ENCODE peak calls at places on chromosomes 16 and 17, in four cellular contexts. One of them, this sample, is unnamed.
A peak's percentile ranks its signal among the peaks of the same experiment; 100 is the strongest.

GRCh38 chr16:27401768-27402568 is at the start of gene IL21R:
- DNase-seq in K562: peak; percentile 13
- DNase-seq in GM12878: peak; percentile 85
- DNase-seq in WTC11: no peak
- DNase-seq in this sample: no peak

GRCh38 chr17:82434216-82434565 is 15.8 kb upstream of the OGFOD3 start:
- DNase-seq in K562: no peak
- DNase-seq in GM12878: no peak
- DNase-seq in WTC11: no peak
- DNase-seq in this sample: no peak

GRCh38 chr17:50950002-50950877 is 84.1 kb upstream of the TOB1 start:
- DNase-seq in K562: peak; percentile 89
- DNase-seq in GM12878: no peak
- DNase-seq in WTC11: peak; percentile 80
- DNase-seq in this sample: peak; percentile 65

GRCh38 chr17:18252160-18252559 is 6.4 kb downstream of the FLII start:
- DNase-seq in K562: no peak
- DNase-seq in GM12878: no peak
- DNase-seq in WTC11: no peak
- DNase-seq in this sample: no peak

GRCh38 chr16:27127293-27127692 is 60.6 kb downstream of the C16orf82 start:
- DNase-seq in K562: no peak
- DNase-seq in GM12878: no peak
- DNase-seq in WTC11: no peak
- DNase-seq in this sample: no peak

GRCh38 chr17:18225562-18226283 is at the start of gene LLGL1:
- DNase-seq in K562: peak; percentile 32
- DNase-seq in GM12878: no peak
- DNase-seq in WTC11: peak; percentile 60
- DNase-seq in this sample: no peak

GRCh38 chr16:22314661-22315626 is 17.7 kb downstream of the POLR3E start:
- DNase-seq in K562: no peak
- DNase-seq in GM12878: no peak
- DNase-seq in WTC11: no peak
- DNase-seq in this sample: no peak

GRCh38 chr17:31568140-31568938 is 176.9 kb downstream of the RAB11FIP4 start:
- DNase-seq in K562: no peak
- DNase-seq in GM12878: no peak
- DNase-seq in WTC11: no peak
- DNase-seq in this sample: no peak

GRCh38 chr17:2050246-2050866 is 4.5 kb upstream of the HIC1 start:
- DNase-seq in K562: peak; percentile 85
- DNase-seq in GM12878: no peak
- DNase-seq in WTC11: peak; percentile 68
- DNase-seq in this sample: no peak

GRCh38 chr17:27473748-27474609 is 17.7 kb downstream of the KSR1 start:
- DNase-seq in K562: peak; percentile 96
- DNase-seq in GM12878: peak; percentile 97
- DNase-seq in WTC11: no peak
- DNase-seq in this sample: no peak

GRCh38 chr17:66841328-66841727 is 6.4 kb downstream of the CACNG5 start:
- DNase-seq in K562: no peak
- DNase-seq in GM12878: no peak
- DNase-seq in WTC11: no peak
- DNase-seq in this sample: no peak

GRCh38 chr17:42677921-42678781 is 1.4 kb upstream of the PLEKHH3 start:
- DNase-seq in K562: peak; percentile 96
- DNase-seq in GM12878: no peak
- DNase-seq in WTC11: peak; percentile 91
- DNase-seq in this sample: peak; percentile 98

GRCh38 chr16:55370762-55371482 is 46.9 kb downstream of the IRX6 start:
- DNase-seq in K562: peak; percentile 19
- DNase-seq in GM12878: no peak
- DNase-seq in WTC11: peak; percentile 73
- DNase-seq in this sample: peak; percentile 7

GRCh38 chr17:4827399-4827798 is 5.7 kb upstream of the MINK1 start:
- DNase-seq in K562: no peak
- DNase-seq in GM12878: no peak
- DNase-seq in WTC11: no peak
- DNase-seq in this sample: no peak

GRCh38 chr17:74119960-74120359 is 83.5 kb upstream of the RPL38 start:
- DNase-seq in K562: no peak
- DNase-seq in GM12878: no peak
- DNase-seq in WTC11: no peak
- DNase-seq in this sample: no peak

GRCh38 chr16:86151372-86151950 is 252.5 kb downstream of the IRF8 start:
- DNase-seq in K562: no peak
- DNase-seq in GM12878: no peak
- DNase-seq in WTC11: no peak
- DNase-seq in this sample: no peak

GRCh38 chr16:86150646-86151371 is 251.8 kb downstream of the IRF8 start:
- DNase-seq in K562: no peak
- DNase-seq in GM12878: no peak
- DNase-seq in WTC11: no peak
- DNase-seq in this sample: no peak

GRCh38 chr16:86157616-86158247 is 258.8 kb downstream of the IRF8 start:
- DNase-seq in K562: no peak
- DNase-seq in GM12878: no peak
- DNase-seq in WTC11: no peak
- DNase-seq in this sample: no peak

GRCh38 chr16:86158688-86159360 is 259.9 kb downstream of the IRF8 start:
- DNase-seq in K562: peak; percentile 21
- DNase-seq in GM12878: no peak
- DNase-seq in WTC11: no peak
- DNase-seq in this sample: no peak

GRCh38 chr16:86156155-86156554 is 257.2 kb downstream of the IRF8 start:
- DNase-seq in K562: no peak
- DNase-seq in GM12878: no peak
- DNase-seq in WTC11: no peak
- DNase-seq in this sample: no peak
- TF ChIP-seq ATF2 in K562: no peak
- TF ChIP-seq ATF2 in GM12878: no peak
- TF ChIP-seq ATF2 in WTC11: no peak
- TF ChIP-seq ATF2 in this sample: no peak

DNA sequence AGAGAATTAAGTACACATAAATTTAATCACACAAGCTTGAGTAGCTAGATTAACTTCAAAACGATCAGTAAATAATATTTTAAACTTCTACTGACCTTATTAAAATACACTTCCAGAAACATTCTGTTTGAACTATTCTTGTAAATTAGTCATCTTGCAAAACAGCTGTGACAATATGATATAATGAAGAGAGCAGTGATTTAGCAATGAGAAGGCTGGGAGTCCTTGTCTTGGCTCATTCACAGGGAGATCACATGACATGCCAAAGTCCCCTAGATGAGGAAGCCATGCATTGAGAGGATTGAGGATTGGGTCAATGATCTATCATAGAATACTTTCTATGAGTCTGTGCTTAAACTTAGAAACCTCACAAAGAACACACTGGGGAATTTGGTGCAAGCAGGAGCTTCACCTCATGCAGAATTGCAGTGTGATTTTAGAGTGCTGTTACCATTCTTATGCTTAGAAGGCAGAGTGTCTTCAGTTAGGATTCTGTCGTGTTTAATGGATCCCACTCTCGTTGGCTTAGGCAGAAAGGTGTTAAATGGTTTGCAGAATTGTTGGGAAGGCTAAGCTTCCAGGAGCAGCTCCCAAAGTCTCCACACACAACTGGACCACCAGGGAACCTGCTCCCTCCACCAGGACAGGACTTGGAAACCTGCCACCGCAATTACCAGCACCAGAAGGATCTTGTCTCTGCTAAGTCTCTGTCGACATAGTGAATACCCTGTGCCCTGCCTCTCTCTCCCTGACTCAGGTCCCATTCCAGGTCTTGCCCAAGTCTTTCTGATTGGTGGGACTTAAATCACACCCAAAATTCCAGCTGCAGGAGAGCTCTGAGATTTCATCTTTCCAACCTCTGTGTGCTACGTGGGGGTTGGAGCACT is 87.1 kb downstream of the USP22 start:
- DNase-seq in K562: no peak
- DNase-seq in GM12878: no peak
- DNase-seq in WTC11: no peak
- DNase-seq in this sample: peak; percentile 4
- TF ChIP-seq ATF2 in K562: no peak
- TF ChIP-seq ATF2 in GM12878: no peak
- TF ChIP-seq ATF2 in WTC11: no peak
- TF ChIP-seq ATF2 in this sample: no peak

GRCh38 chr16:10578474-10579316 is 1.7 kb downstream of the EMP2 start:
- DNase-seq in K562: no peak
- DNase-seq in GM12878: no peak
- DNase-seq in WTC11: no peak
- DNase-seq in this sample: peak; percentile 74
- TF ChIP-seq ATF2 in K562: no peak
- TF ChIP-seq ATF2 in GM12878: no peak
- TF ChIP-seq ATF2 in WTC11: no peak
- TF ChIP-seq ATF2 in this sample: no peak

DNA sequence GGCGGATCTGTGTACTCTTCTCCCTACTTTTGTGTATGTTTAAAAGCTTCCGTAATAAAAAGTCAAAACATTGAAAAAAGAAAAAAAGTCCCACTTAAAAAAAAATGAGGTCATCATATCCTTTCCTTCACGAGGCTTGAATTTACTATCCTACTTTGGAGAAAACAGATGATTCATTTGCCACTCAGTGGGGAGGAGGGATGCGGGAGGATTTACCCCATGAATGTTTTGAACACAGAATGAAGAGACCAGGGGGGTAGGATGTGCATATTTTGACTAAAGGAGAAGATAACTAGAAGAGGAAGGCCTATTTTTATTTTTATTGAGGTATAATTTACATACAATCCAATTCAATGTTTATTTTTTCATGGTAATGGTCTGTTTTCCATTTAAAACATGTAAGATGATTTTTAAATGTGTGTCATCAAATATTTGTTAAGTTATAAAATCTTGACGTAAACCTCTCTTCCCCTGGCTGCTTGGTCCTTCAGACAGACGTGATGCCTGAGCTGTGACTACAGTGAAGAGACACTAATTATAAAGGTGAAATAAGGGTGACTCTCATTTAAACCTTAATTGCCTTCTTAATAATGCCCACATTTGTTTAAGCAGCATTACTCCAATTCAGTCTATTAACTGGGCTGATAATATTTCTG is 135.4 kb upstream of the AXIN2 start:
- DNase-seq in K562: no peak
- DNase-seq in GM12878: no peak
- DNase-seq in WTC11: no peak
- DNase-seq in this sample: no peak
- TF ChIP-seq ATF2 in K562: no peak
- TF ChIP-seq ATF2 in GM12878: no peak
- TF ChIP-seq ATF2 in WTC11: no peak
- TF ChIP-seq ATF2 in this sample: no peak

This sample was measured in HepG2.